ENCODE peak calls at places on chromosomes 7 and 10, in eight cellular contexts. One of them, this sample, is unnamed.

GRCh38 chr7:5495581-5496375 is 72.1 kb upstream of the TNRC18 start:
- DNase-seq in dorsolateral prefrontal cortex: peak; percentile 83
- DNase-seq in heart right ventricle: peak; percentile 83
- DNase-seq in SK-N-SH: no peak
- DNase-seq in GM10248: no peak
- DNase-seq in mesothelial cell of epicardium: no peak
- DNase-seq in progenitor cell of endocrine pancreas: no peak
- DNase-seq in astrocyte of the cerebellum: no peak
- DNase-seq in this sample: no peak

GRCh38 chr10:53209941-53210611 is 437.5 kb upstream of the MBL2 start:
- DNase-seq in heart right ventricle: no peak
- DNase-seq in SK-N-SH: peak; percentile 27
- DNase-seq in GM10248: no peak
- DNase-seq in dorsolateral prefrontal cortex: no peak
- DNase-seq in progenitor cell of endocrine pancreas: no peak
- DNase-seq in astrocyte of the cerebellum: peak; percentile 13
- DNase-seq in mesothelial cell of epicardium: no peak
- DNase-seq in this sample: no peak

GRCh38 chr10:28217848-28218247 is 85.0 kb downstream of the MPP7 start:
- DNase-seq in mesothelial cell of epicardium: no peak
- DNase-seq in astrocyte of the cerebellum: peak; percentile 82
- DNase-seq in GM10248: no peak
- DNase-seq in SK-N-SH: no peak
- DNase-seq in progenitor cell of endocrine pancreas: no peak
- DNase-seq in heart right ventricle: no peak
- DNase-seq in dorsolateral prefrontal cortex: no peak
- DNase-seq in this sample: peak; percentile 86

GRCh38 chr7:42175834-42176745 is 60.9 kb downstream of the GLI3 start:
- DNase-seq in heart right ventricle: no peak
- DNase-seq in dorsolateral prefrontal cortex: no peak
- DNase-seq in progenitor cell of endocrine pancreas: no peak
- DNase-seq in astrocyte of the cerebellum: no peak
- DNase-seq in mesothelial cell of epicardium: no peak
- DNase-seq in SK-N-SH: no peak
- DNase-seq in GM10248: no peak
- DNase-seq in this sample: no peak

GRCh38 chr10:27659786-27660185 is 85.8 kb downstream of the MKX start:
- DNase-seq in GM10248: no peak
- DNase-seq in astrocyte of the cerebellum: no peak
- DNase-seq in dorsolateral prefrontal cortex: no peak
- DNase-seq in heart right ventricle: no peak
- DNase-seq in mesothelial cell of epicardium: no peak
- DNase-seq in progenitor cell of endocrine pancreas: no peak
- DNase-seq in SK-N-SH: no peak
- DNase-seq in this sample: no peak

GRCh38 chr7:116557901-116558300 is 33.1 kb downstream of the CAV1 start:
- DNase-seq in dorsolateral prefrontal cortex: no peak
- DNase-seq in heart right ventricle: no peak
- DNase-seq in SK-N-SH: no peak
- DNase-seq in GM10248: no peak
- DNase-seq in mesothelial cell of epicardium: no peak
- DNase-seq in astrocyte of the cerebellum: no peak
- DNase-seq in progenitor cell of endocrine pancreas: no peak
- DNase-seq in this sample: no peak

GRCh38 chr10:24590697-24591457 is 132.8 kb downstream of the ARHGAP21 start:
- DNase-seq in progenitor cell of endocrine pancreas: no peak
- DNase-seq in dorsolateral prefrontal cortex: no peak
- DNase-seq in heart right ventricle: no peak
- DNase-seq in GM10248: no peak
- DNase-seq in SK-N-SH: no peak
- DNase-seq in astrocyte of the cerebellum: no peak
- DNase-seq in mesothelial cell of epicardium: no peak
- DNase-seq in this sample: no peak

GRCh38 chr7:149872419-149873073 is 1.2 kb upstream of the ATP6V0E2 start:
- DNase-seq in mesothelial cell of epicardium: no peak
- DNase-seq in SK-N-SH: peak; percentile 96
- DNase-seq in dorsolateral prefrontal cortex: peak; percentile 65
- DNase-seq in heart right ventricle: peak; percentile 75
- DNase-seq in GM10248: peak; percentile 56
- DNase-seq in astrocyte of the cerebellum: peak; percentile 49
- DNase-seq in progenitor cell of endocrine pancreas: no peak
- DNase-seq in this sample: peak; percentile 37

GRCh38 chr10:88253-88652 is 39.2 kb upstream of the TUBB8 start:
- DNase-seq in SK-N-SH: no peak
- DNase-seq in heart right ventricle: no peak
- DNase-seq in mesothelial cell of epicardium: no peak
- DNase-seq in GM10248: no peak
- DNase-seq in progenitor cell of endocrine pancreas: no peak
- DNase-seq in astrocyte of the cerebellum: no peak
- DNase-seq in dorsolateral prefrontal cortex: no peak
- DNase-seq in this sample: no peak

GRCh38 chr7:80485721-80486120 is 26.1 kb downstream of the GNAT3 start:
- DNase-seq in mesothelial cell of epicardium: no peak
- DNase-seq in astrocyte of the cerebellum: no peak
- DNase-seq in GM10248: no peak
- DNase-seq in heart right ventricle: no peak
- DNase-seq in SK-N-SH: no peak
- DNase-seq in dorsolateral prefrontal cortex: no peak
- DNase-seq in progenitor cell of endocrine pancreas: no peak
- DNase-seq in this sample: no peak

GRCh38 chr7:139598642-139599041 is 75.2 kb downstream of the CLEC2L start:
- DNase-seq in heart right ventricle: no peak
- DNase-seq in mesothelial cell of epicardium: no peak
- DNase-seq in GM10248: no peak
- DNase-seq in astrocyte of the cerebellum: no peak
- DNase-seq in SK-N-SH: no peak
- DNase-seq in dorsolateral prefrontal cortex: no peak
- DNase-seq in progenitor cell of endocrine pancreas: no peak
- DNase-seq in this sample: no peak

GRCh38 chr10:35421553-35422178 is 85.4 kb downstream of the CCNY start:
- DNase-seq in astrocyte of the cerebellum: peak; percentile 77
- DNase-seq in SK-N-SH: no peak
- DNase-seq in dorsolateral prefrontal cortex: no peak
- DNase-seq in heart right ventricle: no peak
- DNase-seq in GM10248: no peak
- DNase-seq in mesothelial cell of epicardium: no peak
- DNase-seq in progenitor cell of endocrine pancreas: no peak
- DNase-seq in this sample: no peak

GRCh38 chr7:41814888-41815287 is 112.0 kb upstream of the INHBA start:
- DNase-seq in mesothelial cell of epicardium: no peak
- DNase-seq in progenitor cell of endocrine pancreas: no peak
- DNase-seq in dorsolateral prefrontal cortex: no peak
- DNase-seq in GM10248: no peak
- DNase-seq in astrocyte of the cerebellum: no peak
- DNase-seq in SK-N-SH: no peak
- DNase-seq in heart right ventricle: no peak
- DNase-seq in this sample: no peak

GRCh38 chr7:107966701-107967100 is 36.3 kb downstream of the LAMB1 start:
- DNase-seq in dorsolateral prefrontal cortex: no peak
- DNase-seq in heart right ventricle: no peak
- DNase-seq in GM10248: no peak
- DNase-seq in mesothelial cell of epicardium: no peak
- DNase-seq in astrocyte of the cerebellum: peak; percentile 47
- DNase-seq in progenitor cell of endocrine pancreas: no peak
- DNase-seq in SK-N-SH: no peak
- DNase-seq in this sample: no peak
- TF ChIP-seq CTCF in dorsolateral prefrontal cortex: no peak
- TF ChIP-seq CTCF in heart right ventricle: peak; percentile 12
- TF ChIP-seq CTCF in GM10248: no peak
- TF ChIP-seq CTCF in mesothelial cell of epicardium: no peak
- TF ChIP-seq CTCF in astrocyte of the cerebellum: peak; percentile 6
- TF ChIP-seq CTCF in progenitor cell of endocrine pancreas: no peak
- TF ChIP-seq CTCF in SK-N-SH: peak; percentile 11
- TF ChIP-seq CTCF in this sample: no peak

GRCh38 chr10:4512557-4513286 is 313.3 kb upstream of the AKR1E2 start:
- DNase-seq in SK-N-SH: peak; percentile 34
- DNase-seq in heart right ventricle: peak; percentile 40
- DNase-seq in astrocyte of the cerebellum: no peak
- DNase-seq in GM10248: no peak
- DNase-seq in mesothelial cell of epicardium: no peak
- DNase-seq in dorsolateral prefrontal cortex: no peak
- DNase-seq in progenitor cell of endocrine pancreas: no peak
- DNase-seq in this sample: peak; percentile 17
- TF ChIP-seq CTCF in SK-N-SH: peak; percentile 67
- TF ChIP-seq CTCF in heart right ventricle: peak; percentile 44
- TF ChIP-seq CTCF in astrocyte of the cerebellum: peak; percentile 57
- TF ChIP-seq CTCF in GM10248: no peak
- TF ChIP-seq CTCF in mesothelial cell of epicardium: no peak
- TF ChIP-seq CTCF in dorsolateral prefrontal cortex: no peak
- TF ChIP-seq CTCF in progenitor cell of endocrine pancreas: peak; percentile 26
- TF ChIP-seq CTCF in this sample: peak; percentile 71

GRCh38 chr10:17507538-17507937 is 53.1 kb upstream of the ST8SIA6 start:
- DNase-seq in heart right ventricle: no peak
- DNase-seq in dorsolateral prefrontal cortex: no peak
- DNase-seq in SK-N-SH: no peak
- DNase-seq in GM10248: no peak
- DNase-seq in mesothelial cell of epicardium: no peak
- DNase-seq in astrocyte of the cerebellum: no peak
- DNase-seq in progenitor cell of endocrine pancreas: no peak
- DNase-seq in this sample: no peak
- TF ChIP-seq CTCF in heart right ventricle: no peak
- TF ChIP-seq CTCF in dorsolateral prefrontal cortex: no peak
- TF ChIP-seq CTCF in SK-N-SH: no peak
- TF ChIP-seq CTCF in GM10248: no peak
- TF ChIP-seq CTCF in mesothelial cell of epicardium: no peak
- TF ChIP-seq CTCF in astrocyte of the cerebellum: no peak
- TF ChIP-seq CTCF in progenitor cell of endocrine pancreas: no peak
- TF ChIP-seq CTCF in this sample: no peak

DNA sequence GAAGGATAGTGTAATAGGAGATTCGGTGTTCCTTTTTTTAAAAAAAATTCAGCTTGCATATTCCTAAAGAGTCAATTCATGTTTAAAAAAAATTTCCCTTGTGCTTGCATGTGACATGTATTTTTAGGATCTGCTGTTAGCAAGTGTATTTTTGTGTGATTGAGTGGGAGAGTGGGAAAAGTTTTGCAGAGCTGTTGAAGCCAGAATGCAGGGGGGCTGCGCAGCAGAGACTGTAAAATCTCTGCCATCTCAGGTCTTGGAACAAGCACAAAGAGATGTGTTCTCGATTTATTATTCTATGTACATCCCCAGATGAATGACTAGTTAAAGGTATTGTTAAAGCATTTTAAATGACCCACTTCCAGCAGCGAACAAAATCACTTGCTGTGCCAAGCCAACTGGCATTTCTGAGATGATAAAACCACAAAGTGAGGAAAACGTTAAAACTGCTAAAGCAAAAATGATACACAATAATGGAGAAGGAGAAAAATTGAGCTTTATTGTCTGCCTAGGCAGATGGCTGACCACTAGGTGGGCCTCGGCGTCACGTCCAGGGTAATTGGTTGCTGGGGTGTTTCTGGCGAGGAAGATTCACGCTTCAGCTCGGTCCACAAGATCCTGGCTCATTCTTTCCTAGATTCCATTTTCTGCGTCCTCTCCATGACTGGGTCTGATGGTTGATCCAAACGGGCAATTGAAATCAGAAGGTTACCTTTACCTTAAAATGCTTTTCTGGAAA is 67.0 kb upstream of the ATRNL1 start:
- DNase-seq in astrocyte of the cerebellum: no peak
- DNase-seq in heart right ventricle: no peak
- DNase-seq in progenitor cell of endocrine pancreas: no peak
- DNase-seq in mesothelial cell of epicardium: no peak
- DNase-seq in GM10248: no peak
- DNase-seq in SK-N-SH: peak; percentile 13
- DNase-seq in dorsolateral prefrontal cortex: no peak
- DNase-seq in this sample: no peak
- TF ChIP-seq CTCF in astrocyte of the cerebellum: peak; percentile 46
- TF ChIP-seq CTCF in heart right ventricle: no peak
- TF ChIP-seq CTCF in progenitor cell of endocrine pancreas: peak; percentile 17
- TF ChIP-seq CTCF in mesothelial cell of epicardium: no peak
- TF ChIP-seq CTCF in GM10248: no peak
- TF ChIP-seq CTCF in SK-N-SH: no peak
- TF ChIP-seq CTCF in dorsolateral prefrontal cortex: no peak
- TF ChIP-seq CTCF in this sample: peak; percentile 21

DNA sequence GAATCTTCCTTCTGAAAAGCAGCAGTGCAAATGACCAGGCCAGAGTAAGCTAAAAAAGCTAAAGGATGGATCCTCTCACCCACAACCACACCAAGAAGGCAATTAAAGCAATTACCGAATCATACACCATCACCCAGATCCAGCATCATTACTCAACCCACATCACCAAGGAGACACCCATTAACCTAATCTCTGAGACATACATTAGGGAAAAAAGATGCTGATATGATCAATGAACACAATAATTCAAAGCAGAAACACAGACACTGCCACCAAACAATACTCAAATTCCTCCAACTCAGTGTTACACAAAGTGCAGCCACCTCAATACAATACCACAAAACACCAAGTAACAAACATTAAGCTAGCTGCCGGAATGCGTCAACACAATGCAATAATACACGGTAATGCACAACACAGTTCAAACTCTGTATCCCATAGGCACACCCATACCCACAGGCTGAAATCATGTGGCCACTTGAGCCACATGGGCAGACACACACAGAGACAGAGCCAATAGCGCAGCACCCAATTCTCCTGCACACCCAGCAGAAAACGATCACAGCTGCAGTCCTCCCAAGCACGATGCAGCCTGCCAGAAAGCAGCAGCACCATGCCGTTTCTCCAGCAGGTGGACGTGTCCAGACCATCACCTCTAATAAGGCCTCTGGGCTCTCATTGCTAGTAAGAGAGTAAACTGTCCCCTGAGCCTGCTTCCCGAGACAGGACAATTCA is 21.5 kb downstream of the PAX2 start:
- DNase-seq in heart right ventricle: no peak
- DNase-seq in astrocyte of the cerebellum: no peak
- DNase-seq in progenitor cell of endocrine pancreas: no peak
- DNase-seq in SK-N-SH: peak; percentile 76
- DNase-seq in mesothelial cell of epicardium: no peak
- DNase-seq in dorsolateral prefrontal cortex: no peak
- DNase-seq in GM10248: no peak
- DNase-seq in this sample: no peak
- TF ChIP-seq CTCF in heart right ventricle: no peak
- TF ChIP-seq CTCF in astrocyte of the cerebellum: no peak
- TF ChIP-seq CTCF in progenitor cell of endocrine pancreas: peak; percentile 42
- TF ChIP-seq CTCF in SK-N-SH: no peak
- TF ChIP-seq CTCF in mesothelial cell of epicardium: no peak
- TF ChIP-seq CTCF in dorsolateral prefrontal cortex: no peak
- TF ChIP-seq CTCF in GM10248: no peak
- TF ChIP-seq CTCF in this sample: no peak

GRCh38 chr7:66015440-66016130 is 33.6 kb upstream of the GUSB start:
- DNase-seq in GM10248: no peak
- DNase-seq in dorsolateral prefrontal cortex: no peak
- DNase-seq in progenitor cell of endocrine pancreas: no peak
- DNase-seq in mesothelial cell of epicardium: no peak
- DNase-seq in SK-N-SH: no peak
- DNase-seq in astrocyte of the cerebellum: no peak
- DNase-seq in heart right ventricle: no peak
- DNase-seq in this sample: no peak

GRCh38 chr7:66016131-66016461 is 34.1 kb upstream of the GUSB start:
- DNase-seq in heart right ventricle: no peak
- DNase-seq in mesothelial cell of epicardium: no peak
- DNase-seq in progenitor cell of endocrine pancreas: no peak
- DNase-seq in astrocyte of the cerebellum: peak; percentile 27
- DNase-seq in dorsolateral prefrontal cortex: no peak
- DNase-seq in SK-N-SH: peak; percentile 23
- DNase-seq in GM10248: no peak
- DNase-seq in this sample: no peak

DNA sequence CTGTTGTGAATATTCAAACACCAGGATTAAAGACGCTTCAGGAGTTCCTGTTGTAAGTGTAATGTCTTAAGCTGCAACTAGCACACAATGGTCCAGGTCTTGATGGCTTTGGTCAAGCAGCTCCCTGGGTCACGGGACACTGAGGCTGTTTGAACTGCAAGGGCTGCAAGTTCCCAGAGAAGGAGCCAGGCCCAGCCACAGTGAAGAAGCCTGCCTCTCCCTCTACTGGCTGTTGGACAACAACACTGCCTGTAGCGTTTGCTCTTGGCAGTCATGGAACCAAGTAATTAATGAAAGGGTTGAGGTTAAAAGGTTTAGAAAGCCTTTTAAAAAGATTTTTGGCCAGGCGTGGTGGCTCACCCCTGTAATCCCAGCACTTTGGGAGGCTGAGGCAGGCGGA is 31.9 kb upstream of the GUSB start:
- DNase-seq in heart right ventricle: peak; percentile 22
- DNase-seq in astrocyte of the cerebellum: peak; percentile 39
- DNase-seq in mesothelial cell of epicardium: no peak
- DNase-seq in SK-N-SH: peak; percentile 49
- DNase-seq in dorsolateral prefrontal cortex: no peak
- DNase-seq in progenitor cell of endocrine pancreas: no peak
- DNase-seq in GM10248: no peak
- DNase-seq in this sample: peak; percentile 18
- TF ChIP-seq CTCF in heart right ventricle: peak; percentile 18
- TF ChIP-seq CTCF in astrocyte of the cerebellum: peak; percentile 71
- TF ChIP-seq CTCF in mesothelial cell of epicardium: no peak
- TF ChIP-seq CTCF in SK-N-SH: peak; percentile 60
- TF ChIP-seq CTCF in dorsolateral prefrontal cortex: no peak
- TF ChIP-seq CTCF in progenitor cell of endocrine pancreas: peak; percentile 35
- TF ChIP-seq CTCF in GM10248: no peak
- TF ChIP-seq CTCF in this sample: peak; percentile 71

This sample was measured in AG09309.